ENCODE peak calls at places on chromosomes 11 and 22, in ten cellular contexts. One of them, this sample, is unnamed.

GRCh38 chr22:25362883-25363240 is 143.4 kb downstream of the CRYBB2 start:
- DNase-seq in progenitor cell of endocrine pancreas: no peak
- DNase-seq in HTR-8/SVneo: no peak
- DNase-seq in hypothalamus: no peak
- DNase-seq in T-helper 1 cell: no peak
- DNase-seq in breast epithelium: peak; percentile 25
- DNase-seq in substantia nigra: no peak
- DNase-seq in right lobe of liver: peak; percentile 21
- DNase-seq in HEK293T: no peak
- DNase-seq in mucosa of gallbladder: no peak
- DNase-seq in this sample: no peak

GRCh38 chr11:4393209-4394196 is at the start of gene TRIM21:
- DNase-seq in progenitor cell of endocrine pancreas: peak; percentile 32
- DNase-seq in HTR-8/SVneo: peak; percentile 79
- DNase-seq in hypothalamus: peak; percentile 65
- DNase-seq in T-helper 1 cell: peak; percentile 87
- DNase-seq in breast epithelium: peak; percentile 79
- DNase-seq in substantia nigra: peak; percentile 63
- DNase-seq in right lobe of liver: peak; percentile 84
- DNase-seq in HEK293T: peak; percentile 69
- DNase-seq in mucosa of gallbladder: peak; percentile 89
- DNase-seq in this sample: peak; percentile 36

GRCh38 chr22:21014202-21015050 is 539 bp upstream of the P2RX6 start:
- DNase-seq in progenitor cell of endocrine pancreas: peak; percentile 85
- DNase-seq in HTR-8/SVneo: peak; percentile 88
- DNase-seq in hypothalamus: peak; percentile 87
- DNase-seq in T-helper 1 cell: peak; percentile 69
- DNase-seq in breast epithelium: no peak
- DNase-seq in substantia nigra: peak; percentile 91
- DNase-seq in right lobe of liver: peak; percentile 87
- DNase-seq in HEK293T: peak; percentile 99
- DNase-seq in mucosa of gallbladder: peak; percentile 82
- DNase-seq in this sample: peak; percentile 86

GRCh38 chr11:371051-371450 is 1.8 kb downstream of the B4GALNT4 start:
- DNase-seq in progenitor cell of endocrine pancreas: no peak
- DNase-seq in HTR-8/SVneo: no peak
- DNase-seq in hypothalamus: no peak
- DNase-seq in T-helper 1 cell: no peak
- DNase-seq in breast epithelium: no peak
- DNase-seq in substantia nigra: no peak
- DNase-seq in right lobe of liver: no peak
- DNase-seq in HEK293T: no peak
- DNase-seq in mucosa of gallbladder: no peak
- DNase-seq in this sample: no peak

GRCh38 chr11:83813296-83813695 is 527.1 kb upstream of the CCDC90B start:
- DNase-seq in progenitor cell of endocrine pancreas: no peak
- DNase-seq in HTR-8/SVneo: no peak
- DNase-seq in hypothalamus: no peak
- DNase-seq in T-helper 1 cell: no peak
- DNase-seq in breast epithelium: no peak
- DNase-seq in substantia nigra: no peak
- DNase-seq in right lobe of liver: no peak
- DNase-seq in HEK293T: no peak
- DNase-seq in mucosa of gallbladder: no peak
- DNase-seq in this sample: no peak

GRCh38 chr11:65863889-65864757 is 3.9 kb downstream of the MUS81 start:
- DNase-seq in progenitor cell of endocrine pancreas: no peak
- DNase-seq in HTR-8/SVneo: no peak
- DNase-seq in hypothalamus: no peak
- DNase-seq in T-helper 1 cell: no peak
- DNase-seq in breast epithelium: no peak
- DNase-seq in substantia nigra: no peak
- DNase-seq in right lobe of liver: no peak
- DNase-seq in HEK293T: no peak
- DNase-seq in mucosa of gallbladder: no peak
- DNase-seq in this sample: no peak

GRCh38 chr11:29676993-29677392 is 339.8 kb downstream of the KCNA4 start:
- DNase-seq in progenitor cell of endocrine pancreas: no peak
- DNase-seq in HTR-8/SVneo: no peak
- DNase-seq in hypothalamus: no peak
- DNase-seq in T-helper 1 cell: no peak
- DNase-seq in breast epithelium: no peak
- DNase-seq in substantia nigra: no peak
- DNase-seq in right lobe of liver: no peak
- DNase-seq in HEK293T: no peak
- DNase-seq in mucosa of gallbladder: no peak
- DNase-seq in this sample: no peak

GRCh38 chr11:45899448-45900174 is 7.5 kb downstream of the FREY1 start:
- DNase-seq in progenitor cell of endocrine pancreas: peak; percentile 81
- DNase-seq in HTR-8/SVneo: peak; percentile 93
- DNase-seq in hypothalamus: peak; percentile 93
- DNase-seq in T-helper 1 cell: no peak
- DNase-seq in breast epithelium: peak; percentile 76
- DNase-seq in substantia nigra: peak; percentile 92
- DNase-seq in right lobe of liver: peak; percentile 83
- DNase-seq in HEK293T: peak; percentile 90
- DNase-seq in mucosa of gallbladder: peak; percentile 63
- DNase-seq in this sample: peak; percentile 92

GRCh38 chr11:61507962-61508824 is at the start of gene LRRC10B:
- DNase-seq in progenitor cell of endocrine pancreas: peak; percentile 45
- DNase-seq in HTR-8/SVneo: no peak
- DNase-seq in hypothalamus: no peak
- DNase-seq in T-helper 1 cell: no peak
- DNase-seq in breast epithelium: no peak
- DNase-seq in substantia nigra: no peak
- DNase-seq in right lobe of liver: no peak
- DNase-seq in HEK293T: peak; percentile 78
- DNase-seq in mucosa of gallbladder: no peak
- DNase-seq in this sample: no peak

GRCh38 chr11:118290923-118291322 is 13.6 kb upstream of the CD3E start:
- DNase-seq in progenitor cell of endocrine pancreas: no peak
- DNase-seq in HTR-8/SVneo: peak; percentile 33
- DNase-seq in hypothalamus: no peak
- DNase-seq in T-helper 1 cell: peak; percentile 22
- DNase-seq in breast epithelium: no peak
- DNase-seq in substantia nigra: no peak
- DNase-seq in right lobe of liver: peak; percentile 27
- DNase-seq in HEK293T: no peak
- DNase-seq in mucosa of gallbladder: peak; percentile 62
- DNase-seq in this sample: no peak

GRCh38 chr11:78147807-78148206 is 8.4 kb upstream of the ALG8 start:
- DNase-seq in progenitor cell of endocrine pancreas: no peak
- DNase-seq in HTR-8/SVneo: no peak
- DNase-seq in hypothalamus: no peak
- DNase-seq in T-helper 1 cell: no peak
- DNase-seq in breast epithelium: no peak
- DNase-seq in substantia nigra: no peak
- DNase-seq in right lobe of liver: no peak
- DNase-seq in HEK293T: no peak
- DNase-seq in mucosa of gallbladder: no peak
- DNase-seq in this sample: no peak

GRCh38 chr11:115996125-115996807 is 492.1 kb upstream of the CADM1 start:
- DNase-seq in progenitor cell of endocrine pancreas: no peak
- DNase-seq in HTR-8/SVneo: no peak
- DNase-seq in hypothalamus: no peak
- DNase-seq in T-helper 1 cell: no peak
- DNase-seq in breast epithelium: no peak
- DNase-seq in substantia nigra: no peak
- DNase-seq in right lobe of liver: no peak
- DNase-seq in HEK293T: no peak
- DNase-seq in mucosa of gallbladder: no peak
- DNase-seq in this sample: no peak

GRCh38 chr11:120432056-120433018 is 79.2 kb upstream of the GRIK4 start:
- DNase-seq in progenitor cell of endocrine pancreas: no peak
- DNase-seq in HTR-8/SVneo: peak; percentile 82
- DNase-seq in hypothalamus: no peak
- DNase-seq in T-helper 1 cell: no peak
- DNase-seq in breast epithelium: no peak
- DNase-seq in substantia nigra: no peak
- DNase-seq in right lobe of liver: no peak
- DNase-seq in HEK293T: no peak
- DNase-seq in mucosa of gallbladder: peak; percentile 64
- DNase-seq in this sample: no peak

GRCh38 chr22:24095816-24096215 is 84.7 kb downstream of the CABIN1 start:
- DNase-seq in progenitor cell of endocrine pancreas: no peak
- DNase-seq in HTR-8/SVneo: no peak
- DNase-seq in hypothalamus: no peak
- DNase-seq in T-helper 1 cell: no peak
- DNase-seq in breast epithelium: peak; percentile 24
- DNase-seq in substantia nigra: no peak
- DNase-seq in right lobe of liver: no peak
- DNase-seq in HEK293T: no peak
- DNase-seq in mucosa of gallbladder: no peak
- DNase-seq in this sample: no peak

GRCh38 chr11:58923300-58923788 is 15.9 kb upstream of the GLYATL1 start:
- DNase-seq in progenitor cell of endocrine pancreas: no peak
- DNase-seq in HTR-8/SVneo: peak; percentile 17
- DNase-seq in hypothalamus: no peak
- DNase-seq in T-helper 1 cell: no peak
- DNase-seq in breast epithelium: no peak
- DNase-seq in substantia nigra: no peak
- DNase-seq in right lobe of liver: no peak
- DNase-seq in HEK293T: peak; percentile 16
- DNase-seq in mucosa of gallbladder: peak; percentile 41
- DNase-seq in this sample: no peak

GRCh38 chr22:31977141-31977781 is 32.9 kb downstream of the YWHAH start:
- DNase-seq in progenitor cell of endocrine pancreas: peak; percentile 71
- DNase-seq in HTR-8/SVneo: peak; percentile 74
- DNase-seq in hypothalamus: peak; percentile 45
- DNase-seq in T-helper 1 cell: peak; percentile 75
- DNase-seq in breast epithelium: peak; percentile 81
- DNase-seq in substantia nigra: peak; percentile 50
- DNase-seq in right lobe of liver: peak; percentile 79
- DNase-seq in HEK293T: peak; percentile 89
- DNase-seq in mucosa of gallbladder: peak; percentile 84
- DNase-seq in this sample: no peak

GRCh38 chr22:43811777-43812148 is 342 bp downstream of the EFCAB6 start:
- DNase-seq in progenitor cell of endocrine pancreas: no peak
- DNase-seq in HTR-8/SVneo: no peak
- DNase-seq in hypothalamus: no peak
- DNase-seq in T-helper 1 cell: peak; percentile 5
- DNase-seq in breast epithelium: no peak
- DNase-seq in substantia nigra: no peak
- DNase-seq in right lobe of liver: no peak
- DNase-seq in HEK293T: no peak
- DNase-seq in mucosa of gallbladder: no peak
- DNase-seq in this sample: no peak

GRCh38 chr22:19848298-19849224 is 6.1 kb downstream of the GNB1L start:
- DNase-seq in progenitor cell of endocrine pancreas: no peak
- DNase-seq in HTR-8/SVneo: peak; percentile 34
- DNase-seq in hypothalamus: no peak
- DNase-seq in T-helper 1 cell: no peak
- DNase-seq in breast epithelium: no peak
- DNase-seq in substantia nigra: no peak
- DNase-seq in right lobe of liver: peak; percentile 84
- DNase-seq in HEK293T: peak; percentile 8
- DNase-seq in mucosa of gallbladder: no peak
- DNase-seq in this sample: no peak

GRCh38 chr22:49946612-49947295 is 13.8 kb upstream of the PIM3 start:
- DNase-seq in progenitor cell of endocrine pancreas: no peak
- DNase-seq in HTR-8/SVneo: no peak
- DNase-seq in hypothalamus: no peak
- DNase-seq in T-helper 1 cell: no peak
- DNase-seq in breast epithelium: no peak
- DNase-seq in substantia nigra: no peak
- DNase-seq in right lobe of liver: no peak
- DNase-seq in HEK293T: no peak
- DNase-seq in mucosa of gallbladder: no peak
- DNase-seq in this sample: no peak

GRCh38 chr11:134474942-134475341 is 62.9 kb upstream of the B3GAT1 start:
- DNase-seq in progenitor cell of endocrine pancreas: no peak
- DNase-seq in HTR-8/SVneo: no peak
- DNase-seq in hypothalamus: no peak
- DNase-seq in T-helper 1 cell: no peak
- DNase-seq in breast epithelium: no peak
- DNase-seq in substantia nigra: no peak
- DNase-seq in right lobe of liver: no peak
- DNase-seq in HEK293T: no peak
- DNase-seq in mucosa of gallbladder: no peak
- DNase-seq in this sample: no peak

GRCh38 chr11:1049431-1049891 is 12.9 kb upstream of the MUC6 start:
- DNase-seq in progenitor cell of endocrine pancreas: no peak
- DNase-seq in HTR-8/SVneo: no peak
- DNase-seq in hypothalamus: no peak
- DNase-seq in T-helper 1 cell: no peak
- DNase-seq in breast epithelium: no peak
- DNase-seq in substantia nigra: no peak
- DNase-seq in right lobe of liver: no peak
- DNase-seq in HEK293T: no peak
- DNase-seq in mucosa of gallbladder: peak; percentile 65
- DNase-seq in this sample: no peak

GRCh38 chr22:38751422-38752346 is 4.1 kb downstream of the SUN2 start:
- DNase-seq in progenitor cell of endocrine pancreas: no peak
- DNase-seq in HTR-8/SVneo: no peak
- DNase-seq in hypothalamus: no peak
- DNase-seq in T-helper 1 cell: peak; percentile 68
- DNase-seq in breast epithelium: peak; percentile 81
- DNase-seq in substantia nigra: no peak
- DNase-seq in right lobe of liver: no peak
- DNase-seq in HEK293T: no peak
- DNase-seq in mucosa of gallbladder: peak; percentile 40
- DNase-seq in this sample: peak; percentile 32

GRCh38 chr11:116168459-116168787 is 604.4 kb downstream of the BUD13 start:
- DNase-seq in progenitor cell of endocrine pancreas: no peak
- DNase-seq in HTR-8/SVneo: no peak
- DNase-seq in hypothalamus: no peak
- DNase-seq in T-helper 1 cell: no peak
- DNase-seq in breast epithelium: no peak
- DNase-seq in substantia nigra: no peak
- DNase-seq in right lobe of liver: no peak
- DNase-seq in HEK293T: no peak
- DNase-seq in mucosa of gallbladder: no peak
- DNase-seq in this sample: no peak

GRCh38 chr11:36216061-36216615 is 73.1 kb downstream of the COMMD9 start:
- DNase-seq in progenitor cell of endocrine pancreas: no peak
- DNase-seq in HTR-8/SVneo: no peak
- DNase-seq in hypothalamus: no peak
- DNase-seq in T-helper 1 cell: no peak
- DNase-seq in breast epithelium: no peak
- DNase-seq in substantia nigra: no peak
- DNase-seq in right lobe of liver: no peak
- DNase-seq in HEK293T: no peak
- DNase-seq in mucosa of gallbladder: no peak
- DNase-seq in this sample: no peak

GRCh38 chr11:27456140-27456801 is 16.3 kb downstream of the LGR4 start:
- DNase-seq in progenitor cell of endocrine pancreas: no peak
- DNase-seq in HTR-8/SVneo: no peak
- DNase-seq in hypothalamus: no peak
- DNase-seq in T-helper 1 cell: no peak
- DNase-seq in breast epithelium: no peak
- DNase-seq in substantia nigra: no peak
- DNase-seq in right lobe of liver: no peak
- DNase-seq in HEK293T: no peak
- DNase-seq in mucosa of gallbladder: no peak
- DNase-seq in this sample: no peak

GRCh38 chr11:105489431-105489830 is 120.4 kb upstream of the GRIA4 start:
- DNase-seq in progenitor cell of endocrine pancreas: no peak
- DNase-seq in HTR-8/SVneo: no peak
- DNase-seq in hypothalamus: peak; percentile 20
- DNase-seq in T-helper 1 cell: no peak
- DNase-seq in breast epithelium: no peak
- DNase-seq in substantia nigra: peak; percentile 17
- DNase-seq in right lobe of liver: no peak
- DNase-seq in HEK293T: no peak
- DNase-seq in mucosa of gallbladder: no peak
- DNase-seq in this sample: peak; percentile 1

GRCh38 chr22:45155050-45155840 is 8.5 kb upstream of the NUP50 start:
- DNase-seq in progenitor cell of endocrine pancreas: no peak
- DNase-seq in HTR-8/SVneo: no peak
- DNase-seq in hypothalamus: no peak
- DNase-seq in T-helper 1 cell: no peak
- DNase-seq in breast epithelium: no peak
- DNase-seq in substantia nigra: no peak
- DNase-seq in right lobe of liver: no peak
- DNase-seq in HEK293T: no peak
- DNase-seq in mucosa of gallbladder: no peak
- DNase-seq in this sample: no peak

GRCh38 chr11:16505481-16505880 is 149.1 kb upstream of the SOX6 start:
- DNase-seq in progenitor cell of endocrine pancreas: no peak
- DNase-seq in HTR-8/SVneo: no peak
- DNase-seq in hypothalamus: no peak
- DNase-seq in T-helper 1 cell: no peak
- DNase-seq in breast epithelium: no peak
- DNase-seq in substantia nigra: no peak
- DNase-seq in right lobe of liver: no peak
- DNase-seq in HEK293T: no peak
- DNase-seq in mucosa of gallbladder: no peak
- DNase-seq in this sample: no peak

This sample was measured in occipital lobe.